ENCODE peak calls at places on chromosomes 11 and 22, in four cellular contexts. P, K, R and N are unnamed samples.
A peak's percentile ranks its signal among the peaks of the same experiment; 100 is the strongest.

GRCh38 chr22:37812869-37813678 is 5.3 kb downstream of the GCAT start:
- DNase-seq in P (no peak), K (no peak), R (no peak), N (no peak)

GRCh38 chr11:77091146-77091940 is 11.3 kb upstream of the OMP start:
- DNase-seq in P (peak; percentile 80), K (peak; percentile 85), R (peak; percentile 29), N (peak; percentile 96)

GRCh38 chr11:115256326-115257197 is 247.7 kb downstream of the CADM1 start:
- DNase-seq in P (no peak), K (no peak), R (peak; percentile 19), N (no peak)

GRCh38 chr11:108887436-108888238 is 222.8 kb downstream of the DDX10 start:
- DNase-seq in P (no peak), K (no peak), R (no peak), N (no peak)

GRCh38 chr22:37445501-37445900 is 18.2 kb upstream of the ELFN2 start:
- DNase-seq in P (no peak), K (no peak), R (no peak), N (no peak)

GRCh38 chr11:8765294-8765693 is 82.7 kb downstream of the RPL27A start:
- DNase-seq in P (no peak), K (no peak), R (no peak), N (no peak)

GRCh38 chr11:34819740-34820482 is 96.3 kb downstream of the APIP start:
- DNase-seq in P (no peak), K (no peak), R (no peak), N (no peak)

GRCh38 chr22:19630614-19631013 is 83.7 kb upstream of the SEPTIN5 start:
- DNase-seq in P (no peak), K (no peak), R (no peak), N (no peak)